ENCODE peak calls at places on chromosomes 16 and 17, in six cellular contexts. R, D, X, N, F and Y are unnamed samples.

GRCh38 chr16:87947356-87948118 is 3.7 kb upstream of the BANP start:
- DNase-seq in X (no peak), R (no peak), N (no peak), F (no peak), D (no peak), Y (no peak)

GRCh38 chr16:56372013-56372634 is 53.2 kb downstream of the AMFR start:
- DNase-seq in F (peak), R (no peak), N (no peak), X (no peak), D (no peak), Y (no peak)

GRCh38 chr17:8965394-8966168 is at the start of gene PIK3R5:
- DNase-seq in D (peak), X (peak), R (no peak), N (no peak), F (peak), Y (peak)

GRCh38 chr16:55297062-55297909 is 26.7 kb upstream of the IRX6 start:
- DNase-seq in F (peak), X (no peak), D (peak), R (no peak), N (no peak), Y (no peak)

GRCh38 chr17:38725066-38725465 is 5.1 kb upstream of the CISD3 start:
- DNase-seq in R (no peak), N (no peak), D (no peak), X (no peak), F (no peak), Y (no peak)

GRCh38 chr17:74569392-74570003 is 2.2 kb upstream of the CD300H start:
- DNase-seq in N (peak), D (peak), R (peak), X (no peak), F (peak), Y (peak)

GRCh38 chr17:55813944-55814343 is 63.1 kb downstream of the PCTP start:
- DNase-seq in F (no peak), X (no peak), N (no peak), D (no peak), R (no peak), Y (no peak)

GRCh38 chr17:977163-977562 is 2.4 kb downstream of the NXN start:
- DNase-seq in N (no peak), X (peak), F (no peak), R (no peak), D (no peak), Y (no peak)

GRCh38 chr16:14284371-14284770 is 213.3 kb downstream of the MRTFB start:
- DNase-seq in D (peak), X (peak), F (no peak), R (no peak), N (no peak), Y (peak)

GRCh38 chr17:63498621-63499195 is 21.8 kb downstream of the ACE start:
- DNase-seq in D (no peak), F (no peak), X (no peak), N (peak), R (no peak), Y (no peak)

GRCh38 chr17:80531400-80531799 is 13.2 kb upstream of the RPTOR start:
- DNase-seq in R (no peak), D (no peak), N (no peak), X (no peak), F (no peak), Y (no peak)

GRCh38 chr16:15942901-15943690 is 6.3 kb upstream of the ABCC1 start:
- DNase-seq in N (no peak), F (no peak), D (no peak), X (no peak), R (no peak), Y (no peak)

GRCh38 chr16:15947983-15948509 is 1.4 kb upstream of the ABCC1 start:
- DNase-seq in D (no peak), X (no peak), R (no peak), F (no peak), N (no peak), Y (no peak)

GRCh38 chr16:15949210-15950166 is at the start of gene ABCC1:
- DNase-seq in D (peak), N (peak), X (peak), F (peak), R (no peak), Y (peak)

GRCh38 chr16:15948532-15949209 is 745 bp upstream of the ABCC1 start:
- DNase-seq in N (no peak), F (no peak), R (no peak), D (no peak), X (no peak), Y (no peak)

GRCh38 chr16:15946257-15947044 is 3.0 kb upstream of the ABCC1 start:
- DNase-seq in R (no peak), D (no peak), X (no peak), N (peak), F (peak), Y (no peak)
- H2AFZ ChIP-seq in R (peak), D (peak), X (no peak), N (peak), F (peak), Y (no peak)

GRCh38 chr17:50154604-50155003 is 4.1 kb upstream of the PPP1R9B start:
- DNase-seq in F (no peak), D (no peak), R (no peak), N (no peak), X (no peak), Y (no peak)
- H2AFZ ChIP-seq in F (no peak), D (no peak), R (no peak), N (no peak), X (no peak), Y (no peak)

DNA sequence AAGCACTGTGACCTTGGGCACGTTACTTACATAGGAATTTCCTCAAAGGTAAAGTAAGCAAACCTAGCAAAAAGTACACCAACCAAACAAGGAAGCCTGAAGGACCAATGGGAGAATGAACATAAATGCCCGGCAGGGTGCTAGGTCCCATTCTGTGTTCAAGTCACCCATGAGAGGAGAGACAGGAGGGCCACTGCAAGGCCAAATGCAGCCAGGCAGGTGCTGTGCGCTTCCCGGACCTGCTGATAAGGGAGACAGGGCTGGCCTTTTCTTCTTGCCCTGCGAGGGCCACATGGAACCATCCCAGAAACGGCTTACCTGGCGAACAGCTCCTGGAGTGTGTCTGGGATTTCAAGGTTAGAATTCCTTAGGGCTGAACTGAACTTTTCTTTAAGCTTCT is 69.0 kb downstream of the GTF3C1 start:
- DNase-seq in N (no peak), X (no peak), F (no peak), R (no peak), D (no peak), Y (no peak)
- H2AFZ ChIP-seq in N (no peak), X (no peak), F (no peak), R (no peak), D (no peak), Y (no peak)

GRCh38 chr16:53357955-53358354 is 76.3 kb upstream of the RBL2 start:
- DNase-seq in R (no peak), X (no peak), F (no peak), D (no peak), N (no peak), Y (no peak)

GRCh38 chr16:53355064-53355463 is 79.2 kb upstream of the RBL2 start:
- DNase-seq in F (no peak), R (no peak), X (no peak), D (no peak), N (no peak), Y (no peak)

GRCh38 chr16:53357208-53357586 is 77.1 kb upstream of the RBL2 start:
- DNase-seq in X (no peak), R (no peak), F (no peak), N (no peak), D (no peak), Y (no peak)

GRCh38 chr16:53356478-53357207 is 77.6 kb upstream of the RBL2 start:
- DNase-seq in N (no peak), X (peak), D (peak), R (no peak), F (no peak), Y (no peak)

DNA sequence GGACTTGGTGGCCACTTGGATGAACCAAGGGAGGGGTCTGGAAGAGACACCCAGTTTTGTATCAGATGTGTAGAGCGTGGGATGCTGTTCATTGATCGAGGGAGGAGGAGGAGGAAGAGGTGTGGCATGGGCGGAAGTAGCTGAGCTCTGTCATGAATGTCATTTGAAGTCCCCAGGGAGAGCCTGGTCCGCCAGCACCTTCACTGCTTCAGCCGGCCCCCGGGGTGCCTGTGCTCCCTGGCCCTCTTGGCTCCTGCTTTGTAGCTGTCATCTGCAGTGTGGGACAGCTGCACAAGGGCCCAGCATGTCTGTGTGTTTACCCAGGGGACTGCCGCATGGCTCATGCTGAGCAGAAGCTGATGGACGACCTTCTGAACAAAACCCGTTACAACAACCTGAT is 75.4 kb upstream of the RBL2 start:
- DNase-seq in D (no peak), N (no peak), F (no peak), X (no peak), R (no peak), Y (no peak)
- H2AFZ ChIP-seq in D (no peak), N (no peak), F (no peak), X (no peak), R (no peak), Y (no peak)

GRCh38 chr16:64391009-64391663 is 730.7 kb downstream of the CDH11 start:
- DNase-seq in R (no peak), D (no peak), F (no peak), X (no peak), N (peak), Y (no peak)
- H2AFZ ChIP-seq in R (no peak), D (peak), F (no peak), X (peak), N (peak), Y (peak)

GRCh38 chr17:5892897-5893656 is 177.1 kb upstream of the WSCD1 start:
- DNase-seq in R (no peak), X (peak), F (no peak), D (no peak), N (no peak), Y (peak)
- H2AFZ ChIP-seq in R (no peak), X (no peak), F (no peak), D (peak), N (no peak), Y (no peak)

GRCh38 chr17:4947411-4948165 is 742 bp downstream of the PFN1 start:
- DNase-seq in F (peak), R (no peak), N (peak), X (peak), D (peak), Y (peak)
- H2AFZ ChIP-seq in F (no peak), R (no peak), N (no peak), X (peak), D (no peak), Y (no peak)